ENCODE peak calls at places on chromosomes 4 and X, in eight cellular contexts. One of them, this sample, is unnamed.
A peak's percentile ranks its signal among the peaks of the same experiment; 100 is the strongest.

GRCh38 chr4:181952478-181952877 is 290.7 kb upstream of the TENM3 start:
- DNase-seq in mesendoderm: peak; percentile 7
- DNase-seq in CD8-positive, alpha-beta T cell: no peak
- DNase-seq in CD8-positive, alpha-beta memory T cell: no peak
- DNase-seq in sigmoid colon: no peak
- DNase-seq in cardiac muscle cell: no peak
- DNase-seq in body of pancreas: no peak
- DNase-seq in left ventricle myocardium inferior: no peak
- DNase-seq in this sample: no peak

GRCh38 chrX:43663173-43663572 is 7.1 kb downstream of the MAOA start:
- DNase-seq in mesendoderm: peak; percentile 44
- DNase-seq in CD8-positive, alpha-beta T cell: no peak
- DNase-seq in CD8-positive, alpha-beta memory T cell: no peak
- DNase-seq in sigmoid colon: no peak
- DNase-seq in cardiac muscle cell: no peak
- DNase-seq in body of pancreas: no peak
- DNase-seq in left ventricle myocardium inferior: no peak
- DNase-seq in this sample: no peak

GRCh38 chrX:120769576-120770341 is 105.9 kb downstream of the CT47B1 start:
- DNase-seq in mesendoderm: peak; percentile 28
- DNase-seq in CD8-positive, alpha-beta T cell: no peak
- DNase-seq in CD8-positive, alpha-beta memory T cell: no peak
- DNase-seq in sigmoid colon: no peak
- DNase-seq in cardiac muscle cell: peak; percentile 28
- DNase-seq in body of pancreas: no peak
- DNase-seq in left ventricle myocardium inferior: no peak
- DNase-seq in this sample: no peak

GRCh38 chrX:22603060-22603459 is 330.3 kb downstream of the CBLL2 start:
- DNase-seq in mesendoderm: no peak
- DNase-seq in CD8-positive, alpha-beta T cell: no peak
- DNase-seq in CD8-positive, alpha-beta memory T cell: no peak
- DNase-seq in sigmoid colon: no peak
- DNase-seq in cardiac muscle cell: no peak
- DNase-seq in body of pancreas: peak; percentile 44
- DNase-seq in left ventricle myocardium inferior: no peak
- DNase-seq in this sample: no peak

GRCh38 chrX:118251251-118251650 is 94.7 kb upstream of the WDR44 start:
- DNase-seq in mesendoderm: no peak
- DNase-seq in CD8-positive, alpha-beta T cell: no peak
- DNase-seq in CD8-positive, alpha-beta memory T cell: no peak
- DNase-seq in sigmoid colon: no peak
- DNase-seq in cardiac muscle cell: no peak
- DNase-seq in body of pancreas: no peak
- DNase-seq in left ventricle myocardium inferior: no peak
- DNase-seq in this sample: no peak

GRCh38 chrX:21153503-21153902 is 220.7 kb upstream of the CNKSR2 start:
- DNase-seq in mesendoderm: peak; percentile 19
- DNase-seq in CD8-positive, alpha-beta T cell: no peak
- DNase-seq in CD8-positive, alpha-beta memory T cell: no peak
- DNase-seq in sigmoid colon: peak; percentile 66
- DNase-seq in cardiac muscle cell: peak; percentile 53
- DNase-seq in body of pancreas: no peak
- DNase-seq in left ventricle myocardium inferior: peak; percentile 15
- DNase-seq in this sample: no peak

GRCh38 chr4:21113496-21114213 is 413.4 kb downstream of the PACRGL start:
- DNase-seq in mesendoderm: no peak
- DNase-seq in CD8-positive, alpha-beta T cell: no peak
- DNase-seq in CD8-positive, alpha-beta memory T cell: no peak
- DNase-seq in sigmoid colon: no peak
- DNase-seq in cardiac muscle cell: no peak
- DNase-seq in body of pancreas: no peak
- DNase-seq in left ventricle myocardium inferior: no peak
- DNase-seq in this sample: no peak

GRCh38 chr4:173218411-173219125 is 50.0 kb downstream of the GALNT7 start:
- DNase-seq in mesendoderm: peak; percentile 88
- DNase-seq in CD8-positive, alpha-beta T cell: no peak
- DNase-seq in CD8-positive, alpha-beta memory T cell: no peak
- DNase-seq in sigmoid colon: no peak
- DNase-seq in cardiac muscle cell: no peak
- DNase-seq in body of pancreas: no peak
- DNase-seq in left ventricle myocardium inferior: no peak
- DNase-seq in this sample: no peak

GRCh38 chr4:136751530-136751929 is 780.8 kb downstream of the PCDH18 start:
- DNase-seq in mesendoderm: no peak
- DNase-seq in CD8-positive, alpha-beta T cell: no peak
- DNase-seq in CD8-positive, alpha-beta memory T cell: no peak
- DNase-seq in sigmoid colon: no peak
- DNase-seq in cardiac muscle cell: no peak
- DNase-seq in body of pancreas: no peak
- DNase-seq in left ventricle myocardium inferior: no peak
- DNase-seq in this sample: no peak

DNA sequence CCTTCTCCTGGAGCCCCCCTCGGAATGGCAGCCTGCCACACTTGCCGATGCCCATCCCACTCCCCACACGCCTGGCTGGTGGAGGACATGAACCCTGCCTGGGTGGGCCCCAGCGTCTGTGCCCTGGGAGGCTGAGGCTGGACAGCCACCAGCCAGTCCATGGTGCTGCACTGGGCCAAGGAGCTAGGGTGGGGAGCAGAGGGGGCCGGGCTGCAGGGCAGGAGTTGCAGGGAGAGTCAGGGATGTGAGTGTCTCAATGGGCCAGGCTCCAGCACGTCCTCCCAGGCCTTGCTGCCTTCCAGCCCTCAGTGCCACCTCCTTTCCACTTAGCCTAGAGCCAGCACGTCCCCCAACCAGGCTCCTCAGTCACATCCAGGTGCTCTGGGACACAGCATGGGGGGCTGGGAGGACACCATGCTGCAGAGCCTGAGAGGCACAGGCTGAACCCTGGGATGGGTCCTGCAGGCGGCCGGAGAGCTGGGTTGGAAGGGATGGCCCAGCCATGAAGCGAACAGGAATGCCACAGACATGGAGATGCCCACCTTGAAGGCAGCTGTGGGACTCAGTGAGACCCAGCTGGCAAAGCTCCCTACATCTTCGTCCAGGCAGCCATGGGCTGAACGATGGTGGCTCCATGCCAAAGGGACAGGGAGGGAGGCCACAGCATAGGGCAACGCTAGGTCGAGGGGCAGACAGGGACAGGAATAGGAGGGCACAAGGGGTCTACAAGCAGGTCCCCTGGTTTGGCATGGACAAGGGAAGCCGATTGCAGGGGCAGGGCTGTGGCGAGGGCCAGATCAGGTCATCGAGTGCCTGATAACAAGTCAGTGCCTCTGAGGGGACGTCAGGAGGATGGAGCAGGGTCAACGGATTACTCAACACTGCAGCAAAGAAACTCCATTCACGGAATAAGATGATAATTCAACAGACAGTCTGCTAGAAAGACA is 30.1 kb upstream of the MXD4 start:
- DNase-seq in mesendoderm: no peak
- DNase-seq in CD8-positive, alpha-beta T cell: no peak
- DNase-seq in CD8-positive, alpha-beta memory T cell: no peak
- DNase-seq in sigmoid colon: peak; percentile 61
- DNase-seq in cardiac muscle cell: no peak
- DNase-seq in body of pancreas: no peak
- DNase-seq in left ventricle myocardium inferior: no peak
- DNase-seq in this sample: no peak
- H3K27ac ChIP-seq in mesendoderm: no peak overlapping the region
- H3K27ac ChIP-seq in CD8-positive, alpha-beta T cell: peak overlapping the region; percentile 66
- H3K27ac ChIP-seq in CD8-positive, alpha-beta memory T cell: peak overlapping the region; percentile 65
- H3K27ac ChIP-seq in sigmoid colon: no peak overlapping the region
- H3K27ac ChIP-seq in cardiac muscle cell: no peak overlapping the region
- H3K27ac ChIP-seq in body of pancreas: no peak overlapping the region
- H3K27ac ChIP-seq in left ventricle myocardium inferior: no peak overlapping the region
- H3K27ac ChIP-seq in this sample: no peak overlapping the region

GRCh38 chr4:188986271-188986689 is 847.0 kb downstream of the TRIML1 start:
- DNase-seq in mesendoderm: no peak
- DNase-seq in CD8-positive, alpha-beta T cell: no peak
- DNase-seq in CD8-positive, alpha-beta memory T cell: no peak
- DNase-seq in sigmoid colon: no peak
- DNase-seq in cardiac muscle cell: no peak
- DNase-seq in body of pancreas: no peak
- DNase-seq in left ventricle myocardium inferior: no peak
- DNase-seq in this sample: no peak

GRCh38 chr4:188984518-188984917 is 845.3 kb downstream of the TRIML1 start:
- DNase-seq in mesendoderm: no peak
- DNase-seq in CD8-positive, alpha-beta T cell: no peak
- DNase-seq in CD8-positive, alpha-beta memory T cell: no peak
- DNase-seq in sigmoid colon: no peak
- DNase-seq in cardiac muscle cell: no peak
- DNase-seq in body of pancreas: no peak
- DNase-seq in left ventricle myocardium inferior: no peak
- DNase-seq in this sample: no peak

GRCh38 chr4:188988131-188988530 is 848.9 kb downstream of the TRIML1 start:
- DNase-seq in mesendoderm: no peak
- DNase-seq in CD8-positive, alpha-beta T cell: no peak
- DNase-seq in CD8-positive, alpha-beta memory T cell: no peak
- DNase-seq in sigmoid colon: no peak
- DNase-seq in cardiac muscle cell: no peak
- DNase-seq in body of pancreas: no peak
- DNase-seq in left ventricle myocardium inferior: no peak
- DNase-seq in this sample: no peak

GRCh38 chr4:188989371-188989770 is 850.1 kb downstream of the TRIML1 start:
- DNase-seq in mesendoderm: no peak
- DNase-seq in CD8-positive, alpha-beta T cell: no peak
- DNase-seq in CD8-positive, alpha-beta memory T cell: no peak
- DNase-seq in sigmoid colon: no peak
- DNase-seq in cardiac muscle cell: no peak
- DNase-seq in body of pancreas: no peak
- DNase-seq in left ventricle myocardium inferior: no peak
- DNase-seq in this sample: no peak

DNA sequence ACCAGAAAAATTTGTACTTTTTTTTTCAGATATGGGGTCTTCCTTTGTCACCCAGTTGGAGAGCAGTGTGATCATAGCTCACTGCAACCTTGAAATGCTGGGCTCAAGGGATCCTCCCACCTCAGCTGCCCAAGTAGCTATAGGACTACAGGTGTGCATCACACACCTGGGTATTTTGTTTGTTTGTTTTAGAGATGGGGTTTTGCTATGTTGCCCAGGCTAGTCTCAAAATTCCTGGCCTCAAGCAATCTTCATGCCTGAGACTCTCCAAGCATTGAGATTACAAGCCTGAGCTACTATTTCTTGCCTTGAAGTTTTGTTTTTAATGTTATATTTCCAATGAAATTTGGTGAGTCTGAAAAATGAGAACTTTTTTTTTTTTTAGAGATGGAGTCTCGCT is 847.8 kb downstream of the TRIML1 start:
- DNase-seq in mesendoderm: no peak
- DNase-seq in CD8-positive, alpha-beta T cell: no peak
- DNase-seq in CD8-positive, alpha-beta memory T cell: no peak
- DNase-seq in sigmoid colon: no peak
- DNase-seq in cardiac muscle cell: no peak
- DNase-seq in body of pancreas: no peak
- DNase-seq in left ventricle myocardium inferior: no peak
- DNase-seq in this sample: no peak
- H3K4me1 ChIP-seq in mesendoderm: no peaks in the 10 kb centered on the region
- H3K4me1 ChIP-seq in CD8-positive, alpha-beta T cell: no peaks in the 10 kb centered on the region
- H3K4me1 ChIP-seq in CD8-positive, alpha-beta memory T cell: no peaks in the 10 kb centered on the region
- H3K4me1 ChIP-seq in sigmoid colon: no peaks in the 10 kb centered on the region
- H3K4me1 ChIP-seq in cardiac muscle cell: no peaks in the 10 kb centered on the region
- H3K4me1 ChIP-seq in body of pancreas: no peaks in the 10 kb centered on the region
- H3K4me1 ChIP-seq in left ventricle myocardium inferior: no peaks in the 10 kb centered on the region
- H3K4me1 ChIP-seq in this sample: no peaks in the 10 kb centered on the region

GRCh38 chrX:154477891-154478477 is 1.1 kb downstream of the LAGE3 start:
- DNase-seq in mesendoderm: no peak
- DNase-seq in CD8-positive, alpha-beta T cell: no peak
- DNase-seq in CD8-positive, alpha-beta memory T cell: no peak
- DNase-seq in sigmoid colon: peak; percentile 66
- DNase-seq in cardiac muscle cell: no peak
- DNase-seq in body of pancreas: no peak
- DNase-seq in left ventricle myocardium inferior: no peak
- DNase-seq in this sample: no peak
- H3K27ac ChIP-seq in mesendoderm: no peak overlapping the region
- H3K27ac ChIP-seq in CD8-positive, alpha-beta T cell: peak overlapping the region; percentile 66
- H3K27ac ChIP-seq in CD8-positive, alpha-beta memory T cell: peak overlapping the region; percentile 24
- H3K27ac ChIP-seq in sigmoid colon: peak overlapping the region; percentile 84
- H3K27ac ChIP-seq in cardiac muscle cell: peak overlapping the region; percentile 78
- H3K27ac ChIP-seq in body of pancreas: peak overlapping the region; percentile 54
- H3K27ac ChIP-seq in left ventricle myocardium inferior: peak overlapping the region; percentile 91
- H3K27ac ChIP-seq in this sample: no peak overlapping the region

GRCh38 chrX:149704664-149705063 is 7.2 kb upstream of the MAGEA11 start:
- DNase-seq in mesendoderm: no peak
- DNase-seq in CD8-positive, alpha-beta T cell: no peak
- DNase-seq in CD8-positive, alpha-beta memory T cell: no peak
- DNase-seq in sigmoid colon: no peak
- DNase-seq in cardiac muscle cell: no peak
- DNase-seq in body of pancreas: no peak
- DNase-seq in left ventricle myocardium inferior: no peak
- DNase-seq in this sample: no peak

DNA sequence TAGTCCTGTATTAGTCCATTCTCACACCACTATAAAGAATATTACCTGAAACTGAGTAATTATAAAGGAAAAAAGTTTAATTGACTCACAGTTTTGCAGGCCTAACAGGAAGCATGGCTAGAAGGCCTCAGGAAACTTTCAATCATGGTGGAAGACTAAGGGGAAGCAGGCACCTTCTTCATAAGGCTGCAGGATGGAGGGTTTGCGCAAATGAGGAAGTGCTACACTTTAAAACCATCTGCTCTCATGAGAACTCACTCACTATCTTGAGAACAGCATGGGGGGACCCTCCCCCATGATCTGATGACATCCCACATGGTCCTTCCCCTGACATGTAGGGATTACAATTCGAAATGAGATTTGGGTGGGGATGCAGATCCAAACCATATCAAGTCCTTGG is 12.1 kb upstream of the MAGEA11 start:
- DNase-seq in mesendoderm: peak; percentile 14
- DNase-seq in CD8-positive, alpha-beta T cell: no peak
- DNase-seq in CD8-positive, alpha-beta memory T cell: no peak
- DNase-seq in sigmoid colon: no peak
- DNase-seq in cardiac muscle cell: no peak
- DNase-seq in body of pancreas: no peak
- DNase-seq in left ventricle myocardium inferior: no peak
- DNase-seq in this sample: no peak
- H3K4me1 ChIP-seq in mesendoderm: no peaks in the 10 kb centered on the region
- H3K4me1 ChIP-seq in CD8-positive, alpha-beta T cell: no peaks in the 10 kb centered on the region
- H3K4me1 ChIP-seq in CD8-positive, alpha-beta memory T cell: no peaks in the 10 kb centered on the region
- H3K4me1 ChIP-seq in sigmoid colon: no peaks in the 10 kb centered on the region
- H3K4me1 ChIP-seq in cardiac muscle cell: no peaks in the 10 kb centered on the region
- H3K4me1 ChIP-seq in body of pancreas: no peaks in the 10 kb centered on the region
- H3K4me1 ChIP-seq in left ventricle myocardium inferior: no peaks in the 10 kb centered on the region
- H3K4me1 ChIP-seq in this sample: no peaks in the 10 kb centered on the region

GRCh38 chr4:158157412-158157811 is 15.4 kb downstream of the GASK1B start:
- DNase-seq in mesendoderm: no peak
- DNase-seq in CD8-positive, alpha-beta T cell: no peak
- DNase-seq in CD8-positive, alpha-beta memory T cell: no peak
- DNase-seq in sigmoid colon: no peak
- DNase-seq in cardiac muscle cell: no peak
- DNase-seq in body of pancreas: no peak
- DNase-seq in left ventricle myocardium inferior: no peak
- DNase-seq in this sample: no peak
- H3K27ac ChIP-seq in mesendoderm: no peak overlapping the region
- H3K27ac ChIP-seq in CD8-positive, alpha-beta T cell: no peak overlapping the region
- H3K27ac ChIP-seq in CD8-positive, alpha-beta memory T cell: no peak overlapping the region
- H3K27ac ChIP-seq in sigmoid colon: no peak overlapping the region
- H3K27ac ChIP-seq in cardiac muscle cell: no peak overlapping the region
- H3K27ac ChIP-seq in body of pancreas: no peak overlapping the region
- H3K27ac ChIP-seq in left ventricle myocardium inferior: peak overlapping the region; percentile 34
- H3K27ac ChIP-seq in this sample: no peak overlapping the region

GRCh38 chr4:74545488-74545887 is 100.6 kb downstream of the AREG start:
- DNase-seq in mesendoderm: no peak
- DNase-seq in CD8-positive, alpha-beta T cell: no peak
- DNase-seq in CD8-positive, alpha-beta memory T cell: no peak
- DNase-seq in sigmoid colon: no peak
- DNase-seq in cardiac muscle cell: no peak
- DNase-seq in body of pancreas: peak; percentile 16
- DNase-seq in left ventricle myocardium inferior: no peak
- DNase-seq in this sample: no peak
- H3K4me1 ChIP-seq in mesendoderm: peaks cover 3% of the 10 kb centered on the region
- H3K4me1 ChIP-seq in CD8-positive, alpha-beta T cell: no peaks in the 10 kb centered on the region
- H3K4me1 ChIP-seq in CD8-positive, alpha-beta memory T cell: no peaks in the 10 kb centered on the region
- H3K4me1 ChIP-seq in sigmoid colon: no peaks in the 10 kb centered on the region
- H3K4me1 ChIP-seq in cardiac muscle cell: peaks cover 14% of the 10 kb centered on the region
- H3K4me1 ChIP-seq in body of pancreas: peaks cover 5% of the 10 kb centered on the region
- H3K4me1 ChIP-seq in left ventricle myocardium inferior: peaks cover 22% of the 10 kb centered on the region
- H3K4me1 ChIP-seq in this sample: no peaks in the 10 kb centered on the region

This sample was measured in lung.